ENCODE peak calls at places on chromosomes 16 and 17, in ten cellular contexts. C is neural progenitor cell, X is IMR-90, O is BJ, T is mammary epithelial cell, V is kidney epithelial cell, S is colonic mucosa, P is fibroblast of lung, B is SK-N-SH, Q is choroid plexus epithelial cell. H is an unnamed sample.

GRCh38 chr17:5870231-5870953 is 199.8 kb upstream of the WSCD1 start:
- DNase-seq in C (no peak), X (no peak), O (no peak), T (peak), V (no peak), S (no peak), P (no peak), B (no peak), Q (no peak), H (no peak)

GRCh38 chr16:66427036-66427446 is at the start of gene BEAN1:
- DNase-seq in C (peak), X (no peak), O (no peak), T (no peak), V (no peak), S (no peak), P (peak), B (peak), Q (peak), H (peak)

GRCh38 chr17:13393841-13394710 is 207.7 kb downstream of the HS3ST3A1 start:
- DNase-seq in C (no peak), X (peak), O (peak), T (peak), V (peak), S (no peak), P (peak), B (no peak), Q (peak), H (peak)

GRCh38 chr17:80339118-80339517 is 75.8 kb upstream of the ENDOV start:
- DNase-seq in C (no peak), X (no peak), O (no peak), T (no peak), V (no peak), S (peak), P (no peak), B (no peak), Q (no peak), H (no peak)

GRCh38 chr17:70290770-70291169 is 121.4 kb downstream of the KCNJ2 start:
- DNase-seq in C (no peak), X (no peak), O (no peak), T (no peak), V (no peak), S (no peak), P (no peak), B (no peak), Q (no peak), H (no peak)

GRCh38 chr17:33492731-33493260 is 199.7 kb upstream of the ASIC2 start:
- DNase-seq in C (no peak), X (no peak), O (no peak), T (no peak), V (no peak), S (no peak), P (no peak), B (no peak), Q (peak), H (no peak)

GRCh38 chr17:18374216-18374615 is 3.4 kb upstream of the EVPLL start:
- DNase-seq in C (no peak), X (no peak), O (no peak), T (no peak), V (no peak), S (no peak), P (no peak), B (no peak), Q (no peak), H (no peak)

GRCh38 chr17:46732754-46733398 is 85.6 kb downstream of the WNT3 start:
- DNase-seq in C (peak), X (no peak), O (no peak), T (no peak), V (no peak), S (no peak), P (no peak), B (no peak), Q (peak), H (no peak)

GRCh38 chr16:67394271-67395104 is 1.2 kb upstream of the TPPP3 start:
- DNase-seq in C (peak), X (no peak), O (no peak), T (no peak), V (no peak), S (no peak), P (no peak), B (no peak), Q (no peak), H (no peak)

GRCh38 chr16:85512716-85513115 is 100.4 kb upstream of the GSE1 start:
- DNase-seq in C (no peak), X (peak), O (no peak), T (no peak), V (no peak), S (no peak), P (no peak), B (no peak), Q (no peak), H (no peak)

DNA sequence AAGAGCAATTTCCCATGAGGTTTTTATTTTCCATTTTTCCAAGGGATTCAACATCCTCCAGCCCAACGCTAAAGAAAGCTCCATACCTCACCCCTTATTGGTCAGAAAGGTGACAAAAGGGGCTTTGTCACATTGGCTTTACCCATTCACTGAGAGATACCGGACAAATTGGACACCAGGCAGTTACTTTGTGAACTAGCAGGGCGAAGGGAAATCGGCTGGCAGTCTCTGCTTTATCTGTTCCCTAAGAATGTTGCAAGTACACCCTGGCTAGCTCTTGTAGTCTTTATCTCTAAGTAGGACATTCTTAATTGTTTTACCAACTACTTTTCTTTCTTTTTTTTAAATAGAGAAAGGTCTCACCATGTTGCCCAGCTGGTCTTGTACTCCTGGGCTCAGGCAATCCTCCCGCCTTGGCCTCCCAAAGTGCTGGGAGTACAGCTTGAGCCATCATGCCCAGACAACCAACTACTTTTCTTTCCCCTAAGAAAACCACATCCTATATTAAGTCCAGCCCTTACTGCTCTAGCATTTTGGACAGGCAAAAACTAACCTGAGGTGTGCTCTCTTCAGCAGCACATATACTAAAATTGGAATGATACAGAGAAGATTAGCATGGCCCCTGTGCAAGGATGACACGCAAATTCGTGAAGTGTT is 16.8 kb downstream of the PRPSAP1 start:
- DNase-seq in C (peak), X (no peak), O (no peak), T (no peak), V (no peak), S (no peak), P (no peak), B (no peak), Q (no peak), H (no peak)
- H3K4me3 ChIP-seq in C (no peak), X (no peak), O (no peak), T (no peak), V (no peak), S (no peak), P (no peak), B (no peak), Q (no peak), H (no peak)

DNA sequence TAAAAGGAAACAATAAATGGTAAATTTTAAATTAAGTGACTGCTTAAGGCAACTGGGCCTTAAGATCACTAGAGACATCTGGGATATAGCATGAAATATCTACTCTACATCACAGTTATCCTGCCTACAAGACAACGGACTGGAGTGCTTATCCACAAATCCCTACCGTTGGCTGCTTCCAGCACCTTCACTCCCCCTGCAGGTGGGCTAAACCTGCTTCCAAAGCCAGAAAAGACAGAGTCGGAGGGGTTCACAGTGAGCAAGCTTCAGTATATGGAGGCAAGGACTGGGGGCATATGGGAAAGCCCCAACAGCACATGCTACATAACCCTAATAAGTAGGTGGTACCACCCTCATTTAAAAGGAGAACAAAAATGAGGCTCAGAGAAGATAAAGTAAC is 45.3 kb downstream of the GRIN2A start:
- DNase-seq in C (peak), X (no peak), O (no peak), T (no peak), V (no peak), S (no peak), P (no peak), B (no peak), Q (no peak), H (no peak)
- TF ChIP-seq CTCF in C (peak), X (no peak), O (no peak), T (no peak), V (no peak), S (no peak), P (no peak), B (no peak), Q (no peak), H (no peak)

DNA sequence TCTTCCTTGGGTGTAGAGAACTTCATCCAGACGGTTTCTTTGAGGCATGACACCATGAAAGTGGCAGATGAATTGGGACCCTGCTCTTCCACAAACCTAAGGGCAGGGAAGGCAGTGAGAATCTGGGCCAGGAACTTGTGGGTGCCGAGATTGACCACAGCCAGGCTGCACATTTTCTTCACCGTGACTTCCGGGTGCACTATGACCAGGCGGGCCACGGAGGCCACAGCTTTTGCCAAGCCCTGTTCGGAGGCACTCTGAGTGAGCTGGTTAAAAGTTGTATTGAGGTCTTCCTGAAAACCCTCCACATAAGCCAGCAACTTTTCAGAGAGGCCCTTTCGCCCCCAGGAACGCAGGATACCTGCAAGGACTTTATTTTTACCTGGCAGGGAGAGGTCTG is 5.9 kb downstream of the GEMIN4 start:
- DNase-seq in C (no peak), X (no peak), O (no peak), T (no peak), V (no peak), S (no peak), P (no peak), B (no peak), Q (no peak), H (no peak)
- H3K4me3 ChIP-seq in C (no peak), X (no peak), O (no peak), T (no peak), V (no peak), S (no peak), P (no peak), B (no peak), Q (no peak), H (no peak)

DNA sequence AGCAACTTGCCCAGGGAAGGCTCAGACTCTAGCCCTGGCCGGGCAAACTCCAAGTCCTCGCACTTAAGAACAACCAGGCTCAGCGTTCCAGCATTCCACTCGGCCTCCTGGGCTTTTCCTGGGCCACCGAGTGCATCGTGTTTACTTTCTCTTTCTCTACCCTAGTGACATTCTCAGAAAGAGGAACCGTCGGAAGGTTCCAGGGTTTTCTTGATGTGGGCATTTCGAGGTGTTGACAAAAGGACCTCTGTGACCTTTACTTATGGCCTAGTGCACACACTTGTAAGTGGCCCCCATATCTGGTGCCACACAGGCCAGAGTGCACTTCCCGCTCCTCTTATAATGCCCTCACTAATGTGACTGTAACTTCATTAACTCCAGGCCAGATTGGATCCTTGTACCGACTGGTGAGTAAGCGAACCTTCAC is 3.1 kb upstream of the BANP start:
- DNase-seq in C (no peak), X (no peak), O (no peak), T (no peak), V (no peak), S (no peak), P (no peak), B (no peak), Q (no peak), H (no peak)
- TF ChIP-seq CTCF in C (no peak), X (no peak), O (no peak), T (no peak), V (no peak), S (no peak), P (no peak), B (no peak), Q (no peak), H (no peak)

GRCh38 chr16:74699666-74700065 is 996 bp downstream of the MLKL start:
- DNase-seq in C (no peak), X (no peak), O (no peak), T (no peak), V (no peak), S (no peak), P (no peak), B (no peak), Q (no peak), H (no peak)

GRCh38 chr16:74691093-74691855 is 9.4 kb downstream of the MLKL start:
- DNase-seq in C (no peak), X (peak), O (no peak), T (no peak), V (no peak), S (no peak), P (no peak), B (no peak), Q (peak), H (peak)

GRCh38 chr16:74698220-74698619 is 2.4 kb downstream of the MLKL start:
- DNase-seq in C (no peak), X (peak), O (no peak), T (peak), V (no peak), S (no peak), P (no peak), B (no peak), Q (peak), H (no peak)

GRCh38 chr16:74700206-74701040 is at the start of gene MLKL:
- DNase-seq in C (peak), X (peak), O (no peak), T (peak), V (peak), S (peak), P (peak), B (peak), Q (peak), H (peak)

DNA sequence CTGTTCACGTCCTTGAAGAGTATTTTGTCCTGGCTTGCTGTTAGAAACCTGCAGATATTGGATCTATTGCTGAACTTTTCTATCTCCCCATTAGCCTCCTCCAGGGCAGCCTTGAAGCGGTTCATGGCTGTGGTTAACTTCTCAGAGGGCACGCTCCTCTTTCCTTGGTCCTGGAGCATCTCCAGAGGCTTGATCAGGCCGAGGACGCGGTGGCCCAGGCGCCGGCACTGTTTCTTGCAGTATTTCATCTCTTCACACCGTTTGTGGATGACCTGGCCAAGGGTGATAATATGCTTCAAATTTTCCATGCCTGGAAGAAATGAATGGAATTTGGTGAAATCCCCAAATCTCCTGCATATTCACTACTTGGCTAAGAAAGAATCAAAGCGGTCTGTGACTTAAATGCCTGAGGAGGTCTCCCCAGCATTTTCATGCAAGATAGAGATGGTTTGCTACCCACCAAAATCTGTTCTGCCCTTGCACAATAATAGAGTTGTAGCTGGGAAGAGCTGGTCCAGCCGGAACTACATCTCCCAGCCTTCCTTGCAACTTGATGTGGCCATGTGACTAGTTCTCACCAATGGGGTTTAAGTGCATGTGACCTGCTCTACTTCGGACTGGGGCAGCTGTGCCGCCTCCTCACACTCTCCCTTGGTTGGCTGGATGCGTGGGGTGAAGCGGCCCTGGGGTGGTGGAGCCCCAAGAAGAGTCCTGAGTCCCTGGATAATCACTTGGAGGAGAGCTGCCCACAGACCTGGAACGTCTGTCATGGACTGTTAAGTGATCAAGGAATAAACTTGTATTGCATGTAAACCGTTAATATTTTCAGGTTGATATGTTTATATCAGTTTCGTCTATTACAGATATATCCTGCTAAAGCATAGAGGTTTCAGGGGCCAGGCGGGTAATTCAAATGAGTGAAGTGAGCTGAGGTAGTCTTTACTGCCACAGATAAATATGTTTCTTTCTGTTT is 4.9 kb downstream of the MLKL start:
- DNase-seq in C (peak), X (peak), O (peak), T (peak), V (peak), S (peak), P (peak), B (peak), Q (peak), H (peak)
- H3K4me3 ChIP-seq in C (peak), X (peak), O (peak), T (peak), V (peak), S (peak), P (peak), B (peak), Q (peak), H (peak)

GRCh38 chr16:82598766-82599165 is 28.0 kb upstream of the CDH13 start:
- DNase-seq in C (peak), X (no peak), O (no peak), T (no peak), V (no peak), S (no peak), P (no peak), B (no peak), Q (no peak), H (no peak)

GRCh38 chr16:82605863-82606620 is 20.7 kb upstream of the CDH13 start:
- DNase-seq in C (peak), X (no peak), O (no peak), T (no peak), V (no peak), S (no peak), P (no peak), B (no peak), Q (no peak), H (no peak)

GRCh38 chr16:82605076-82605475 is 21.7 kb upstream of the CDH13 start:
- DNase-seq in C (no peak), X (no peak), O (no peak), T (no peak), V (no peak), S (no peak), P (no peak), B (no peak), Q (no peak), H (no peak)

GRCh38 chr16:82609140-82609539 is 17.6 kb upstream of the CDH13 start:
- DNase-seq in C (no peak), X (no peak), O (no peak), T (no peak), V (no peak), S (no peak), P (no peak), B (no peak), Q (no peak), H (no peak)

DNA sequence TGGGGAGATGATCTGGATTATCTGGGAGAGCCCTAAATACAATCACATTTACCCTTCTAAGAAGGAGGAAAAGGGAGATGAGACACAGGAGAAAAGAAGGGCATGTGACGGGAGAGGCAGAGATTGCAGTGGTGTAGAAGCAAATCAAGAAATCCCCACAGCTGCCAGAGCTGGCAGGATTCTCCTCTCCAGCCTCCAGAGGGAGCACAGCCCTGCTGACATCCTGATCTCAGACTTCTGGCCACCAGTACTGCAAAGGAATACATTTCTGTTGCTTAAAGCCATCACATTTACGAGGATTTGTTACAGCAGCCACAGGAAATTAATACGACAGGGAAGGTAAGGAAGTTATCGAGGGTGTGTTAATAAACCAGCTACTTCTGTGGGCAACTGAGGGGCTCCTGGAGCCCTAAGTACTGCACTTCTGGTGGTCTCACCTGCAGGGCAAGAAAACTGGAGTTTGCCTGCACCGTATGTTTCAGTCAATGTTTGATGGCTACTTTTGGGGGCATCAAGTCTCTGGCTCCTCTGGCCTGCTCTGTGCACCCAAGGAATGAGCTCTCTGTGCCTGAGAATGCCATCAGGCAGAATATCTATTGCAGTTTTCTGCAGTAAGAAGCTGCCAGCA is 22.9 kb upstream of the CDH13 start:
- DNase-seq in C (peak), X (peak), O (no peak), T (peak), V (no peak), S (peak), P (peak), B (no peak), Q (peak), H (peak)
- TF ChIP-seq CTCF in C (peak), X (peak), O (peak), T (peak), V (peak), S (peak), P (peak), B (peak), Q (peak), H (peak)

DNA sequence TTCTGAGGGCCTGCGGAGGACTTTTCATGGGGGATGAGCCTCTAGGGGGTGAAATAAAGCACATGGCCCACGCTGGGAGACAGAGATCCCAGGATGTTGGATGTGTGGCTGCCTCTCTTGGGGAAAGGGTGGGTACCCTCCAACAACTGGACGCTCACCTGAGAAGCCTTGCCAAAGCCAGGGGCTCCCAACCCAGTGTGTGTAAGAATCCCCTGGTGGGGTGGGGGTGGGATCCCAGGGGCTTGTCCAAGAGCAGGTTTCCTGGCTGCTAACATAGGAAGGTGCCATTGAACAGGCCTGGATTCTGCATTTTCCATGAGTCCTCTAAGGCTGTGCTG is 587 bp downstream of the SNX20 start:
- DNase-seq in C (no peak), X (no peak), O (no peak), T (no peak), V (no peak), S (no peak), P (no peak), B (no peak), Q (no peak), H (no peak)
- H3K4me3 ChIP-seq in C (no peak), X (no peak), O (no peak), T (no peak), V (no peak), S (peak), P (no peak), B (no peak), Q (no peak), H (no peak)